ENCODE peak calls at places on chromosomes 3 and 15, in seven cellular contexts. One of them, this sample, is unnamed.

GRCh38 chr3:189121088-189121487 is 50.7 kb upstream of the TPRG1 start:
- DNase-seq in IMR-90: no peak
- DNase-seq in sigmoid colon: no peak
- DNase-seq in AG09319: no peak
- DNase-seq in AML-193: peak
- DNase-seq in T-helper 9 cell: no peak
- DNase-seq in neural crest cell: no peak
- DNase-seq in this sample: no peak

GRCh38 chr3:4261411-4261810 is 41.8 kb upstream of the SETMAR start:
- DNase-seq in IMR-90: no peak
- DNase-seq in T-helper 9 cell: no peak
- DNase-seq in neural crest cell: no peak
- DNase-seq in AG09319: no peak
- DNase-seq in sigmoid colon: no peak
- DNase-seq in AML-193: no peak
- DNase-seq in this sample: no peak

GRCh38 chr3:13891017-13891392 is 11.1 kb upstream of the WNT7A start:
- DNase-seq in sigmoid colon: no peak
- DNase-seq in T-helper 9 cell: no peak
- DNase-seq in neural crest cell: no peak
- DNase-seq in AML-193: no peak
- DNase-seq in IMR-90: no peak
- DNase-seq in AG09319: no peak
- DNase-seq in this sample: no peak

GRCh38 chr3:98918586-98918985 is 17.1 kb upstream of the DCBLD2 start:
- DNase-seq in AG09319: no peak
- DNase-seq in T-helper 9 cell: no peak
- DNase-seq in IMR-90: peak
- DNase-seq in neural crest cell: no peak
- DNase-seq in AML-193: no peak
- DNase-seq in sigmoid colon: no peak
- DNase-seq in this sample: no peak

GRCh38 chr3:72458365-72458764 is 389.9 kb downstream of the SHQ1 start:
- DNase-seq in AG09319: no peak
- DNase-seq in IMR-90: no peak
- DNase-seq in T-helper 9 cell: no peak
- DNase-seq in AML-193: no peak
- DNase-seq in sigmoid colon: no peak
- DNase-seq in neural crest cell: no peak
- DNase-seq in this sample: no peak

GRCh38 chr3:160941885-160942494 is 163.2 kb downstream of the B3GALNT1 start:
- DNase-seq in AG09319: no peak
- DNase-seq in IMR-90: peak
- DNase-seq in neural crest cell: peak
- DNase-seq in AML-193: no peak
- DNase-seq in sigmoid colon: peak
- DNase-seq in T-helper 9 cell: peak
- DNase-seq in this sample: peak

GRCh38 chr3:170563712-170564423 is 22.0 kb downstream of the SLC7A14 start:
- DNase-seq in AML-193: no peak
- DNase-seq in AG09319: peak
- DNase-seq in neural crest cell: no peak
- DNase-seq in T-helper 9 cell: no peak
- DNase-seq in sigmoid colon: no peak
- DNase-seq in IMR-90: peak
- DNase-seq in this sample: no peak

GRCh38 chr15:73794501-73795133 is 41.5 kb upstream of the INSYN1 start:
- DNase-seq in neural crest cell: no peak
- DNase-seq in AML-193: no peak
- DNase-seq in sigmoid colon: no peak
- DNase-seq in AG09319: no peak
- DNase-seq in IMR-90: peak
- DNase-seq in T-helper 9 cell: no peak
- DNase-seq in this sample: no peak

GRCh38 chr3:181252626-181253025 is 263.1 kb upstream of the DNAJC19 start:
- DNase-seq in IMR-90: no peak
- DNase-seq in T-helper 9 cell: no peak
- DNase-seq in AG09319: no peak
- DNase-seq in neural crest cell: no peak
- DNase-seq in AML-193: no peak
- DNase-seq in sigmoid colon: no peak
- DNase-seq in this sample: no peak

GRCh38 chr15:89747708-89748682 is 3.1 kb downstream of the MESP1 start:
- DNase-seq in neural crest cell: no peak
- DNase-seq in IMR-90: no peak
- DNase-seq in T-helper 9 cell: no peak
- DNase-seq in sigmoid colon: peak
- DNase-seq in AG09319: no peak
- DNase-seq in AML-193: no peak
- DNase-seq in this sample: no peak

GRCh38 chr3:143469159-143469558 is 349.6 kb downstream of the CHST2 start:
- DNase-seq in AG09319: no peak
- DNase-seq in neural crest cell: no peak
- DNase-seq in AML-193: no peak
- DNase-seq in sigmoid colon: no peak
- DNase-seq in T-helper 9 cell: no peak
- DNase-seq in IMR-90: no peak
- DNase-seq in this sample: no peak

GRCh38 chr3:119759962-119760361 is 21.9 kb upstream of the NR1I2 start:
- DNase-seq in sigmoid colon: no peak
- DNase-seq in AML-193: no peak
- DNase-seq in IMR-90: no peak
- DNase-seq in T-helper 9 cell: no peak
- DNase-seq in neural crest cell: no peak
- DNase-seq in AG09319: no peak
- DNase-seq in this sample: no peak

GRCh38 chr3:131789188-131789587 is 245.6 kb downstream of the CPNE4 start:
- DNase-seq in T-helper 9 cell: no peak
- DNase-seq in AML-193: no peak
- DNase-seq in AG09319: no peak
- DNase-seq in sigmoid colon: no peak
- DNase-seq in neural crest cell: no peak
- DNase-seq in IMR-90: no peak
- DNase-seq in this sample: no peak

GRCh38 chr3:110789315-110789714 is 282.3 kb upstream of the NECTIN3 start:
- DNase-seq in T-helper 9 cell: no peak
- DNase-seq in AML-193: no peak
- DNase-seq in AG09319: no peak
- DNase-seq in sigmoid colon: no peak
- DNase-seq in IMR-90: peak
- DNase-seq in neural crest cell: no peak
- DNase-seq in this sample: no peak

GRCh38 chr15:42736178-42736792 is 643 bp downstream of the CDAN1 start:
- DNase-seq in IMR-90: no peak
- DNase-seq in AG09319: no peak
- DNase-seq in sigmoid colon: peak
- DNase-seq in neural crest cell: peak
- DNase-seq in AML-193: no peak
- DNase-seq in T-helper 9 cell: no peak
- DNase-seq in this sample: peak

GRCh38 chr15:58243083-58243482 is 104.9 kb downstream of the AQP9 start:
- DNase-seq in neural crest cell: no peak
- DNase-seq in AG09319: no peak
- DNase-seq in T-helper 9 cell: no peak
- DNase-seq in IMR-90: no peak
- DNase-seq in sigmoid colon: no peak
- DNase-seq in AML-193: no peak
- DNase-seq in this sample: no peak

GRCh38 chr15:31975446-31976229 is 54.7 kb upstream of the CHRNA7 start:
- DNase-seq in T-helper 9 cell: no peak
- DNase-seq in IMR-90: no peak
- DNase-seq in AG09319: no peak
- DNase-seq in neural crest cell: no peak
- DNase-seq in sigmoid colon: no peak
- DNase-seq in AML-193: no peak
- DNase-seq in this sample: no peak

GRCh38 chr15:79811406-79812405 is 85.1 kb downstream of the MTHFS start:
- DNase-seq in AG09319: peak
- DNase-seq in AML-193: no peak
- DNase-seq in IMR-90: peak
- DNase-seq in neural crest cell: no peak
- DNase-seq in sigmoid colon: peak
- DNase-seq in T-helper 9 cell: no peak
- DNase-seq in this sample: no peak

GRCh38 chr3:72274511-72275295 is 489.8 kb upstream of the PROK2 start:
- DNase-seq in T-helper 9 cell: no peak
- DNase-seq in IMR-90: peak
- DNase-seq in sigmoid colon: peak
- DNase-seq in AG09319: peak
- DNase-seq in AML-193: peak
- DNase-seq in neural crest cell: no peak
- DNase-seq in this sample: peak

GRCh38 chr15:76756371-76756770 is 148.8 kb downstream of the SCAPER start:
- DNase-seq in IMR-90: peak
- DNase-seq in AML-193: no peak
- DNase-seq in sigmoid colon: no peak
- DNase-seq in T-helper 9 cell: no peak
- DNase-seq in neural crest cell: no peak
- DNase-seq in AG09319: no peak
- DNase-seq in this sample: no peak

GRCh38 chr3:41247590-41247989 is 48.3 kb downstream of the CTNNB1 start:
- DNase-seq in T-helper 9 cell: no peak
- DNase-seq in IMR-90: no peak
- DNase-seq in sigmoid colon: no peak
- DNase-seq in neural crest cell: no peak
- DNase-seq in AML-193: no peak
- DNase-seq in AG09319: no peak
- DNase-seq in this sample: no peak

GRCh38 chr3:23480324-23480704 is 277.2 kb downstream of the UBE2E2 start:
- DNase-seq in neural crest cell: no peak
- DNase-seq in sigmoid colon: no peak
- DNase-seq in T-helper 9 cell: no peak
- DNase-seq in AG09319: no peak
- DNase-seq in IMR-90: no peak
- DNase-seq in AML-193: no peak
- DNase-seq in this sample: no peak

GRCh38 chr15:79896131-79896633 is 632 bp downstream of the MTHFS start:
- DNase-seq in sigmoid colon: no peak
- DNase-seq in AML-193: no peak
- DNase-seq in IMR-90: no peak
- DNase-seq in AG09319: no peak
- DNase-seq in neural crest cell: peak
- DNase-seq in T-helper 9 cell: no peak
- DNase-seq in this sample: no peak

GRCh38 chr3:149576071-149576564 is 81.7 kb downstream of the WWTR1 start:
- DNase-seq in IMR-90: peak
- DNase-seq in neural crest cell: no peak
- DNase-seq in T-helper 9 cell: no peak
- DNase-seq in AML-193: no peak
- DNase-seq in AG09319: peak
- DNase-seq in sigmoid colon: no peak
- DNase-seq in this sample: no peak

GRCh38 chr3:19644405-19644804 is 289.6 kb downstream of the EFHB start:
- DNase-seq in AML-193: no peak
- DNase-seq in neural crest cell: no peak
- DNase-seq in AG09319: no peak
- DNase-seq in T-helper 9 cell: no peak
- DNase-seq in IMR-90: no peak
- DNase-seq in sigmoid colon: no peak
- DNase-seq in this sample: no peak

GRCh38 chr15:58852347-58852746 is 81.1 kb downstream of the SLTM start:
- DNase-seq in AG09319: no peak
- DNase-seq in T-helper 9 cell: no peak
- DNase-seq in IMR-90: no peak
- DNase-seq in neural crest cell: no peak
- DNase-seq in AML-193: peak
- DNase-seq in sigmoid colon: no peak
- DNase-seq in this sample: no peak

GRCh38 chr3:177561769-177562360 is 364.6 kb upstream of the TBL1XR1 start:
- DNase-seq in IMR-90: no peak
- DNase-seq in sigmoid colon: no peak
- DNase-seq in T-helper 9 cell: no peak
- DNase-seq in AML-193: no peak
- DNase-seq in neural crest cell: no peak
- DNase-seq in AG09319: no peak
- DNase-seq in this sample: no peak

GRCh38 chr3:141482250-141482937 is 4.4 kb upstream of the RASA2 start:
- DNase-seq in sigmoid colon: no peak
- DNase-seq in neural crest cell: no peak
- DNase-seq in IMR-90: peak
- DNase-seq in T-helper 9 cell: no peak
- DNase-seq in AML-193: peak
- DNase-seq in AG09319: peak
- DNase-seq in this sample: no peak

GRCh38 chr3:33993631-33994030 is 195.2 kb downstream of the PDCD6IP start:
- DNase-seq in AG09319: no peak
- DNase-seq in sigmoid colon: no peak
- DNase-seq in IMR-90: peak
- DNase-seq in neural crest cell: no peak
- DNase-seq in T-helper 9 cell: no peak
- DNase-seq in AML-193: no peak
- DNase-seq in this sample: no peak

GRCh38 chr3:150083653-150084037 is 113.0 kb upstream of the PFN2 start:
- DNase-seq in IMR-90: peak
- DNase-seq in neural crest cell: no peak
- DNase-seq in AML-193: no peak
- DNase-seq in T-helper 9 cell: no peak
- DNase-seq in AG09319: no peak
- DNase-seq in sigmoid colon: peak
- DNase-seq in this sample: no peak

GRCh38 chr15:58378241-58379085 is 53.3 kb upstream of the LIPC start:
- DNase-seq in AML-193: no peak
- DNase-seq in AG09319: no peak
- DNase-seq in IMR-90: peak
- DNase-seq in sigmoid colon: no peak
- DNase-seq in neural crest cell: no peak
- DNase-seq in T-helper 9 cell: no peak
- DNase-seq in this sample: no peak

GRCh38 chr3:197029511-197030167 is at the start of gene MELTF:
- DNase-seq in T-helper 9 cell: peak
- DNase-seq in AG09319: peak
- DNase-seq in IMR-90: peak
- DNase-seq in AML-193: peak
- DNase-seq in sigmoid colon: no peak
- DNase-seq in neural crest cell: peak
- DNase-seq in this sample: peak

GRCh38 chr3:123644358-123644757 is 59.5 kb upstream of the HACD2 start:
- DNase-seq in IMR-90: no peak
- DNase-seq in AML-193: no peak
- DNase-seq in AG09319: no peak
- DNase-seq in sigmoid colon: peak
- DNase-seq in neural crest cell: no peak
- DNase-seq in T-helper 9 cell: no peak
- DNase-seq in this sample: no peak

GRCh38 chr15:91508633-91509032 is 344.9 kb upstream of the SLCO3A1 start:
- DNase-seq in IMR-90: peak
- DNase-seq in AML-193: no peak
- DNase-seq in AG09319: no peak
- DNase-seq in neural crest cell: no peak
- DNase-seq in T-helper 9 cell: no peak
- DNase-seq in sigmoid colon: no peak
- DNase-seq in this sample: no peak

GRCh38 chr3:193130576-193130975 is 110.4 kb upstream of the PLAAT1 start:
- DNase-seq in T-helper 9 cell: no peak
- DNase-seq in sigmoid colon: no peak
- DNase-seq in AML-193: no peak
- DNase-seq in AG09319: no peak
- DNase-seq in IMR-90: no peak
- DNase-seq in neural crest cell: no peak
- DNase-seq in this sample: no peak

GRCh38 chr15:90419202-90419601 is 31.2 kb downstream of the IQGAP1 start:
- DNase-seq in T-helper 9 cell: no peak
- DNase-seq in IMR-90: no peak
- DNase-seq in AML-193: no peak
- DNase-seq in AG09319: no peak
- DNase-seq in sigmoid colon: no peak
- DNase-seq in neural crest cell: no peak
- DNase-seq in this sample: no peak

GRCh38 chr3:177150218-177150916 is 46.9 kb downstream of the TBL1XR1 start:
- DNase-seq in neural crest cell: no peak
- DNase-seq in AG09319: no peak
- DNase-seq in T-helper 9 cell: no peak
- DNase-seq in AML-193: no peak
- DNase-seq in IMR-90: no peak
- DNase-seq in sigmoid colon: no peak
- DNase-seq in this sample: no peak

GRCh38 chr15:29656636-29657475 is 165.4 kb downstream of the TJP1 start:
- DNase-seq in AML-193: no peak
- DNase-seq in neural crest cell: peak
- DNase-seq in T-helper 9 cell: no peak
- DNase-seq in IMR-90: no peak
- DNase-seq in AG09319: no peak
- DNase-seq in sigmoid colon: no peak
- DNase-seq in this sample: no peak

This sample was measured in germinal center.